ENCODE peak calls at places on chromosomes 13 and 19, in eight cellular contexts. K is SK-N-SH; X is CD8-positive, alpha-beta T cell; H is AG09309; U is psoas muscle; Q is HepG2; T is fibroblast of villous mesenchyme; M is suprapubic skin. B is an unnamed sample.

GRCh38 chr13:48333976-48334375 is 30.4 kb downstream of the RB1 start:
- DNase-seq in M (no peak), H (peak), X (no peak), K (no peak), U (no peak), T (peak), Q (no peak), B (peak)

GRCh38 chr13:46495066-46495465 is 57.9 kb upstream of the LRCH1 start:
- DNase-seq in X (no peak), K (no peak), M (no peak), H (no peak), Q (no peak), U (no peak), T (no peak), B (no peak)

GRCh38 chr19:51027126-51027806 is 850 bp upstream of the KLK11 start:
- DNase-seq in U (no peak), K (peak), H (no peak), T (no peak), Q (no peak), M (no peak), X (no peak), B (no peak)

GRCh38 chr13:35856721-35857346 is 274.3 kb downstream of the DCLK1 start:
- DNase-seq in X (no peak), M (no peak), T (no peak), H (no peak), U (no peak), K (no peak), Q (no peak), B (no peak)

GRCh38 chr19:42764836-42765235 is 642 bp downstream of the PSG8 start:
- DNase-seq in K (no peak), M (no peak), T (no peak), Q (no peak), U (no peak), X (no peak), H (no peak), B (no peak)

GRCh38 chr19:40810160-40810559 is 11.2 kb downstream of the EGLN2 start:
- DNase-seq in U (no peak), K (no peak), Q (no peak), X (no peak), H (no peak), M (no peak), T (no peak), B (no peak)

GRCh38 chr19:29680447-29680846 is 15.2 kb downstream of the PLEKHF1 start:
- DNase-seq in Q (no peak), M (no peak), T (no peak), X (peak), H (no peak), U (peak), K (no peak), B (no peak)

GRCh38 chr13:98144501-98145350 is 1.8 kb downstream of the FARP1 start:
- DNase-seq in X (no peak), M (no peak), U (no peak), T (peak), H (peak), Q (peak), K (peak), B (peak)

GRCh38 chr19:55348317-55349034 is 6.0 kb downstream of the COX6B2 start:
- DNase-seq in U (no peak), M (no peak), T (no peak), H (no peak), X (no peak), Q (no peak), K (no peak), B (no peak)

GRCh38 chr13:42574011-42574410 is at the start of gene TNFSF11:
- DNase-seq in Q (no peak), M (no peak), U (no peak), H (no peak), T (no peak), X (no peak), K (peak), B (no peak)

GRCh38 chr13:50531917-50532899 is 311.3 kb downstream of the DLEU7 start:
- DNase-seq in H (no peak), Q (no peak), T (peak), X (no peak), M (no peak), U (no peak), K (peak), B (peak)

GRCh38 chr13:42876270-42876714 is 94.9 kb downstream of the FAM216B start:
- DNase-seq in K (no peak), X (no peak), H (no peak), T (peak), U (no peak), M (no peak), Q (no peak), B (peak)

GRCh38 chr13:61148691-61149332 is 266.8 kb downstream of the PCDH20 start:
- DNase-seq in Q (no peak), M (no peak), X (no peak), T (no peak), H (no peak), U (no peak), K (no peak), B (no peak)

GRCh38 chr13:76885203-76886004 is 801 bp downstream of the KCTD12 start:
- DNase-seq in U (peak), H (no peak), K (peak), T (peak), Q (no peak), M (peak), X (peak), B (peak)
- TF ChIP-seq CTCF in U (peak), H (peak), K (peak), T (peak), Q (no peak), M (peak), X (no peak), B (peak)

GRCh38 chr13:112688560-112689497 is 1.0 kb upstream of the ATP11A start:
- DNase-seq in H (no peak), U (no peak), Q (peak), M (no peak), X (no peak), K (no peak), T (peak), B (peak)
- TF ChIP-seq CTCF in H (no peak), U (no peak), Q (no peak), M (no peak), X (no peak), K (no peak), T (no peak), B (no peak)

DNA sequence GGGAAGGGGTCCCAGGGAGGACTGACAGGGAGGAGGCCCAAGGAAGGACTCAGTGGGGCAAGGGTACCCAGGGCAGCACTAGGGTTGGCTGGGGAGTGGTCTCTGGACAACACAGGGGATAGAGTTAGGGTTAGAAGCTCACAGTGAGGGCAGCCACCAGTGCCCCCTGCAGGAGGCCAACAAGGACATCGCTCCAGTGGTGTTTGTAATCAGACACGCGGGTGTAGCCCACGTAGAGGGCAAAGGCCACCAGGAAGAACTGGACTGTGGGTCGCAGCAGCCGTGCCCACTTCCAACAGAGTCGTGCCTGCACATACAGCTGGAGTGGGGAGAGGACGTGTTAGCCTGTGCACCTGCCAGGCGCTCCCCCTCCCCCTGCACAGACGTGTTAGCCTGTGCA is 9.2 kb downstream of the PLPP2 start:
- DNase-seq in T (no peak), Q (no peak), X (no peak), M (no peak), H (no peak), K (no peak), U (peak), B (no peak)
- TF ChIP-seq CTCF in T (no peak), Q (no peak), X (no peak), M (no peak), H (no peak), K (peak), U (no peak), B (no peak)

GRCh38 chr19:49502866-49503581 is 6.8 kb downstream of the RPS11 start:
- DNase-seq in U (no peak), M (no peak), X (peak), H (peak), K (peak), T (peak), Q (peak), B (peak)
- TF ChIP-seq CTCF in U (peak), M (peak), X (peak), H (peak), K (peak), T (peak), Q (peak), B (peak)

GRCh38 chr13:25756916-25757315 is 294.9 kb downstream of the SHISA2 start:
- DNase-seq in Q (no peak), T (no peak), X (no peak), H (no peak), M (no peak), K (no peak), U (no peak), B (no peak)
- TF ChIP-seq CTCF in Q (no peak), T (no peak), X (no peak), H (no peak), M (no peak), K (no peak), U (no peak), B (no peak)

GRCh38 chr13:41462427-41462826 is 5.1 kb downstream of the RGCC start:
- DNase-seq in H (no peak), X (no peak), T (no peak), K (no peak), U (no peak), Q (no peak), M (no peak), B (no peak)

GRCh38 chr13:41467546-41467945 is 10.2 kb downstream of the RGCC start:
- DNase-seq in X (no peak), T (no peak), U (no peak), M (no peak), Q (no peak), H (no peak), K (no peak), B (no peak)

GRCh38 chr13:41465965-41466364 is 8.6 kb downstream of the RGCC start:
- DNase-seq in H (no peak), U (no peak), M (no peak), X (no peak), T (no peak), Q (no peak), K (no peak), B (no peak)

GRCh38 chr13:41463823-41464602 is 6.7 kb downstream of the RGCC start:
- DNase-seq in Q (no peak), H (no peak), T (no peak), K (no peak), U (no peak), X (no peak), M (no peak), B (no peak)

GRCh38 chr13:41465215-41465907 is 8.0 kb downstream of the RGCC start:
- DNase-seq in T (peak), U (peak), H (peak), K (no peak), X (peak), M (no peak), Q (no peak), B (peak)
- TF ChIP-seq CTCF in T (no peak), U (no peak), H (no peak), K (no peak), X (no peak), M (no peak), Q (no peak), B (no peak)

GRCh38 chr13:38045278-38046048 is 175.9 kb upstream of the TRPC4 start:
- DNase-seq in Q (peak), U (no peak), X (no peak), M (no peak), T (peak), K (peak), H (no peak), B (peak)
- TF ChIP-seq CTCF in Q (peak), U (no peak), X (no peak), M (no peak), T (peak), K (peak), H (peak), B (peak)

GRCh38 chr19:7395793-7396192 is 47.1 kb downstream of the ARHGEF18 start:
- DNase-seq in M (no peak), X (no peak), T (peak), Q (no peak), K (no peak), U (no peak), H (no peak), B (no peak)

GRCh38 chr19:7397687-7398086 is 49.0 kb downstream of the ARHGEF18 start:
- DNase-seq in H (peak), Q (peak), M (no peak), U (no peak), T (peak), X (no peak), K (no peak), B (peak)

GRCh38 chr19:7395360-7395781 is 46.6 kb downstream of the ARHGEF18 start:
- DNase-seq in T (peak), K (peak), X (no peak), U (no peak), M (no peak), H (no peak), Q (no peak), B (no peak)

GRCh38 chr19:7401694-7402093 is 53.0 kb downstream of the ARHGEF18 start:
- DNase-seq in T (no peak), X (no peak), M (no peak), U (no peak), Q (no peak), H (no peak), K (no peak), B (no peak)

DNA sequence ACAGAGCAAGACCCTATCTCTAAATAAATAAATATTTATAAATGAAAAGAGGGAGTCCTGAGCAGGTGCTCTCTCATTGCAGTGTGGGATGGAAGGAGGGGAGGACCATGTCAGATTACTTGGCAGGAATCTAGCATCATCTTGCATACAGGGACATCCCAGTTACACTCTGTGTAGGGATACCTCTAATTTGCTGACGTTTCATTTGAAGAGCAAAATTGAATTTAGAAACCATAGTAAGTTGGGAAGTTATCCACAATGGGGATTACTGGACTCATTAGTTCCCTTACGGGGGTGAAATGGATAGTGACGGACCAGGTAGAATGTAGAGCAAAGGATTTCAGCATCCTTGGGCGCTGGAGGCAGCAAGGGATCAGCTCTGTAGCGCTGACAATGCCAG is 52.1 kb downstream of the ARHGEF18 start:
- DNase-seq in X (no peak), U (no peak), H (no peak), K (no peak), T (no peak), M (no peak), Q (no peak), B (no peak)
- TF ChIP-seq CTCF in X (no peak), U (no peak), H (no peak), K (no peak), T (no peak), M (no peak), Q (no peak), B (no peak)

GRCh38 chr13:106033634-106034033 is 501.8 kb downstream of the EFNB2 start:
- DNase-seq in H (peak), Q (peak), T (peak), U (no peak), X (no peak), M (no peak), K (no peak), B (peak)
- TF ChIP-seq CTCF in H (peak), Q (no peak), T (peak), U (no peak), X (no peak), M (no peak), K (peak), B (peak)

GRCh38 chr19:4064551-4065260 is 2.0 kb downstream of the ZBTB7A start:
- DNase-seq in H (no peak), T (no peak), K (peak), Q (no peak), U (peak), M (no peak), X (peak), B (peak)

GRCh38 chr19:4066682-4067395 is at the start of gene ZBTB7A:
- DNase-seq in Q (peak), U (peak), H (no peak), K (peak), T (peak), X (peak), M (no peak), B (peak)

GRCh38 chr19:4064073-4064550 is 2.6 kb downstream of the ZBTB7A start:
- DNase-seq in X (no peak), Q (no peak), H (no peak), U (peak), T (no peak), K (peak), M (no peak), B (peak)

GRCh38 chr19:4066176-4066606 is 508 bp downstream of the ZBTB7A start:
- DNase-seq in Q (no peak), K (no peak), X (peak), M (no peak), H (no peak), T (no peak), U (peak), B (no peak)

DNA sequence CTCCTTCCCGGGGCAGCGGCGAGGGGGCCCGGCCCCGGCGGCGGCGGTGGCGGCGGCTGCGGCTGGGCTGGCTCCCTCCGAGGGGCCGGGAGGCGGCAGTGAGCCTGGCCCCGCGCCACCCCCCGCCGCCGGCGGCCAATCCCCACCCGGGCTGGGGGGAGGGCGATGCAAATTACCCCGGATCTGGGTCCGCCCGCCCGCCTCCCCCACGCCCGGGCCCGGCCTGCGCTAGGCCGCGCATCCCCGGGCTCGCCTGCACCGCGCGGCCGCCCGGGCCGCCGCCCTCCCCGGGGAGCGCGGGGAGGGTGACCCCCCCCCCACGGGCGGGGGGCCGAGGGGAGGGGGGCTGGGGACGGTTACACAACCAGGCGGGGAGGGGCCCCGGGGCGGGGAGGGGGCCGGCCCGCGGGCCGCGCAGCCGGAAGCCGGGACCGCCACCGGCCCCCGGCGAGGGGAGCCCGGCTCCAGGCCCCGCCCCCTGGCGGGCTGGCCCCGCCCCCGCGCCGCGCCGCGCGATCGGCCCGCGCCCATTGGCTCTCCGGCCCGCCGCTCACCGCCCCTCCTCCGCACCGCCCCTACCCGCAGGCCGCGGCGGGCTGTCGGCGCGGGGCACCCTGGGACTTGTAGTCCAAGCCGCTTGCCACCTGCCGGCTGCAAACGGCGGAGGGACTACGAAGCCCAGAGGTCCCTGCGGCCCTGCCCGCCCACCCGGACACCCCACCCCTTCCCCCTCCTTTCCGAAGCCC is 1.1 kb downstream of the ZBTB7A start:
- DNase-seq in M (peak), X (peak), H (peak), T (peak), U (peak), K (peak), Q (peak), B (peak)
- TF ChIP-seq CTCF in M (no peak), X (no peak), H (no peak), T (no peak), U (no peak), K (no peak), Q (no peak), B (no peak)

B was measured in cardiac fibroblast.